ENCODE peak calls at places on chromosomes 5 and 9, in seven cellular contexts. M, C, K, A, U, X and B are unnamed samples.

GRCh38 chr5:112121268-112121667 is 297.8 kb downstream of the EPB41L4A start:
- DNase-seq in A (no peak), C (no peak), K (no peak), X (no peak), M (no peak), U (no peak), B (no peak)

GRCh38 chr5:177357459-177358332 is at the start of gene RGS14:
- DNase-seq in C (no peak), A (peak; percentile 62), X (no peak), M (peak; percentile 93), U (no peak), K (no peak), B (no peak)

GRCh38 chr5:40791715-40792139 is 6.4 kb downstream of the PRKAA1 start:
- DNase-seq in M (no peak), C (no peak), X (no peak), K (no peak), U (no peak), A (no peak), B (no peak)

GRCh38 chr5:84635235-84636055 is 250.8 kb upstream of the EDIL3 start:
- DNase-seq in C (no peak), U (no peak), K (no peak), A (no peak), X (no peak), M (no peak), B (no peak)

GRCh38 chr5:69217154-69217731 is 17.4 kb upstream of the CDK7 start:
- DNase-seq in A (peak; percentile 99), C (no peak), U (no peak), M (peak; percentile 96), X (no peak), K (no peak), B (no peak)

GRCh38 chr5:94481059-94481458 is 137.3 kb downstream of the KIAA0825 start:
- DNase-seq in M (no peak), A (no peak), C (no peak), K (no peak), U (no peak), X (no peak), B (no peak)

GRCh38 chr9:115396071-115396529 is 278.1 kb upstream of the TNC start:
- DNase-seq in A (no peak), M (no peak), K (no peak), C (no peak), X (no peak), U (no peak), B (no peak)

GRCh38 chr9:114385412-114386181 is 2.2 kb downstream of the AKNA start:
- DNase-seq in C (peak; percentile 78), U (peak; percentile 65), M (peak; percentile 86), K (no peak), X (no peak), A (peak; percentile 95), B (no peak)

GRCh38 chr5:1834022-1834551 is 32.9 kb downstream of the NDUFS6 start:
- DNase-seq in C (no peak), M (no peak), U (no peak), K (no peak), A (no peak), X (no peak), B (no peak)

GRCh38 chr9:38621434-38622082 is 1.2 kb upstream of the ANKRD18A start:
- DNase-seq in M (peak; percentile 31), C (no peak), X (peak; percentile 61), A (no peak), K (peak; percentile 65), U (no peak), B (peak; percentile 8)

GRCh38 chr9:33988219-33988890 is 60.3 kb downstream of the UBAP2 start:
- DNase-seq in K (no peak), U (no peak), X (no peak), A (peak; percentile 42), C (no peak), M (peak; percentile 73), B (no peak)

GRCh38 chr5:88045146-88045545 is 223.5 kb downstream of the TMEM161B start:
- DNase-seq in M (no peak), X (no peak), A (no peak), U (no peak), C (no peak), K (no peak), B (no peak)

DNA sequence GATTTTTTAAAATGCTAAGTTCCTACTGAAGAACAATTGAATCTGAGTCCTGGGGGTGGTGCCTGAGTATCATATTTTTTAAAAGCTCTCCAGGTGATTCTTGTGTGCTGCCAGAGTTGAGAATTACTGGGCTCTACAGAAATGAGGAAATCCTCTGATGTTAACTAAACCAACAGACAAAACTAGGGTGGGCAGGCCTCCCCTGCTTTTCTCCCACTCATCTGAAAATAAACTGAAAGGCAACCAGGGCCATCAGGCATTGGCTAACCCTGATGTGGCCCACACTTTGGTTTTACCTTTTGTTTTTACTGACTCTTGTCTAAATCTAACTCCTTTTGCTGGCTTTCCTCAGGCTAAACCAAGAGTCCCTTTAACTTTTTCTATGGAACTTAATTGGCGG is 13.3 kb upstream of the CTNNA1 start:
- DNase-seq in X (no peak), A (no peak), M (no peak), U (no peak), C (no peak), K (no peak), B (no peak)
- TF ChIP-seq CTCF in X (no peak), A (no peak), M (no peak), U (no peak), C (no peak), K (no peak), B (no peak)

GRCh38 chr5:79878721-79879336 is 112.2 kb downstream of the MTX3 start:
- DNase-seq in K (peak; percentile 9), A (peak; percentile 33), M (peak; percentile 37), X (no peak), C (no peak), U (no peak), B (peak; percentile 18)
- TF ChIP-seq CTCF in K (peak; percentile 39), A (no peak), M (peak; percentile 40), X (peak; percentile 22), C (no peak), U (no peak), B (peak; percentile 53)

DNA sequence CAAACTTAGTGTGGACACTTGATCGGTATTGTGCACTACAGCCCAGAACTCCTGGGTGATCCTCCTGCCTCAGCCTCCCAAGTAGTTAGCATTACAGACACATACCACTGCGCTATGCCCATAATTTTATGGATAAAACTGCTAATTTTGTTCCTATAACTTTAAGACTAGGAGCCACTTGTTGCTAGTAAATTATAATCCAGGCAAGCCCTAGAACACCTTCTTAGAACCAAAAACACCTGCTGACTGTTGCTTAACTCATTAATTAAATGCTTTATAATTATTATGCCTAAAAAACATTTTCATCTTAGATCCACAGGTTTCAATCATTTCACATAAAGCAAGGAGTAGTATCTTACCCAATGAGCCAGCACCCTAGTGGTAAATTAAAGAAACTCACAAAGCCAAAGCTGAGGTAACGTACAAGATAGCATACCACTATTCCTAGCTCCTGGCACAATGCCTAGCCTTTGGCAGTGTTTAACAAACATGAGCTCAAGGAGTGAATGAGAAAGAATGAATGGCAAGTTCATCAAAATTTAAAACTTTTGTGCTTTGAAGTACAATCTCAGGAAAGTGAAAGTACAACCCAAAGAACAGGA is 5.4 kb downstream of the MRPS27 start:
- DNase-seq in X (no peak), K (peak; percentile 48), A (peak; percentile 43), C (no peak), M (no peak), U (no peak), B (no peak)
- TF ChIP-seq CTCF in X (no peak), K (peak; percentile 34), A (peak; percentile 8), C (no peak), M (no peak), U (no peak), B (peak; percentile 33)

DNA sequence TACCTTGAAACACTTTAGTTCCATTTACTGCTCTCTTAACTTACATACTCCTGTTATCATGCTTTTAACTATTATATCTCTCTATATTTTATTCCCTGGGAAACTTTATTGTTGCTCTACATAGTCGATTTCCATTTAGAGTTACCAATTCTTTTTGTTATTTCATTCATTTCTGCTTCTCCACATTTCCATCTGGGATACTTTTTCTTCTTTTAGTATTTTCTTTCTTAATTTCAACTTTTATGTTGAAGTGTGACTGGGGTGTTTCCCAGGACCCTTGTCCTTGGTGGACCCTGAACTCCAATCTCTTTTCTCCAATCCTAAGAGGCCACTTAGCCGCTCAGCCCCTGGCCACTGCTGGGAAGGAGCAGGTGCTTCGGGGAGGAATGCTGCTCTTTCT is 36.0 kb downstream of the PSD2 start:
- DNase-seq in A (no peak), K (no peak), M (no peak), U (peak; percentile 1), X (no peak), C (no peak), B (no peak)
- TF ChIP-seq CTCF in A (no peak), K (no peak), M (no peak), U (no peak), X (no peak), C (no peak), B (no peak)

GRCh38 chr5:45189481-45189880 is 380.7 kb downstream of the MRPS30 start:
- DNase-seq in C (no peak), U (no peak), X (no peak), A (no peak), K (no peak), M (no peak), B (no peak)

GRCh38 chr5:45189042-45189441 is 380.3 kb downstream of the MRPS30 start:
- DNase-seq in A (no peak), X (no peak), K (no peak), U (no peak), C (no peak), M (no peak), B (no peak)
- TF ChIP-seq CTCF in A (no peak), X (no peak), K (no peak), U (no peak), C (no peak), M (no peak), B (no peak)